ENCODE peak calls at places on chromosomes 13 and 19, in seven cellular contexts. E is GM04503, U is GM03348, X is GM12865, T is NCI-H1694, D is nephron progenitor cell, H is pancreas. G is an unnamed sample.

GRCh38 chr13:87671824-87672603 is 843 bp downstream of the SLITRK5 start:
- DNase-seq in H (no peak), E (no peak), U (no peak), D (peak; percentile 65), X (no peak), T (no peak), G (no peak)

GRCh38 chr19:45470147-45471081 is 2.6 kb downstream of the FOSB start:
- DNase-seq in H (peak; percentile 46), X (no peak), T (no peak), E (no peak), U (no peak), D (peak; percentile 50), G (peak; percentile 84)

GRCh38 chr19:42277821-42278809 is 9.1 kb downstream of the CIC start:
- DNase-seq in D (no peak), X (no peak), U (peak; percentile 54), H (no peak), T (peak; percentile 51), E (no peak), G (peak; percentile 2)

GRCh38 chr13:44715287-44716224 is 139.4 kb upstream of the TSC22D1 start:
- DNase-seq in H (no peak), D (no peak), T (no peak), U (peak; percentile 23), X (no peak), E (no peak), G (no peak)

GRCh38 chr13:23450340-23451046 is 17.0 kb upstream of the SACS start:
- DNase-seq in U (no peak), X (no peak), D (no peak), E (no peak), H (no peak), T (peak; percentile 81), G (no peak)

GRCh38 chr13:20873348-20873747 is 29.2 kb downstream of the XPO4 start:
- DNase-seq in E (peak; percentile 24), U (peak; percentile 43), X (no peak), T (no peak), D (no peak), H (no peak), G (no peak)

GRCh38 chr19:15372470-15372869 is 7.1 kb downstream of the AKAP8 start:
- DNase-seq in U (no peak), X (no peak), E (no peak), T (no peak), H (no peak), D (no peak), G (no peak)

GRCh38 chr19:35138305-35138799 is 272 bp upstream of the FXYD1 start:
- DNase-seq in U (no peak), T (peak; percentile 20), H (peak; percentile 14), X (no peak), D (no peak), E (no peak), G (no peak)

GRCh38 chr19:40213251-40213793 is 4.9 kb downstream of the TTC9B start:
- DNase-seq in U (no peak), T (no peak), D (no peak), X (no peak), H (no peak), E (no peak), G (no peak)

GRCh38 chr13:51643114-51643881 is 59.0 kb downstream of the WDFY2 start:
- DNase-seq in E (peak; percentile 94), X (no peak), D (no peak), U (peak; percentile 82), H (no peak), T (no peak), G (peak; percentile 92)

GRCh38 chr19:23698711-23699520 is 11.9 kb upstream of the ZNF675 start:
- DNase-seq in E (no peak), D (no peak), T (no peak), H (no peak), U (no peak), X (no peak), G (no peak)

GRCh38 chr13:50608357-50608756 is 235.1 kb downstream of the DLEU7 start:
- DNase-seq in U (no peak), X (no peak), E (no peak), T (no peak), H (no peak), D (no peak), G (no peak)

GRCh38 chr19:56660381-56661105 is 11.0 kb downstream of the ZNF835 start:
- DNase-seq in D (no peak), E (no peak), X (no peak), H (peak; percentile 15), U (no peak), T (no peak), G (no peak)

GRCh38 chr13:100108913-100109507 is 20.1 kb downstream of the PCCA start:
- DNase-seq in D (no peak), X (peak; percentile 20), H (no peak), T (no peak), E (no peak), U (peak; percentile 20), G (peak; percentile 37)

GRCh38 chr19:19649580-19649995 is 6.1 kb upstream of the GMIP start:
- DNase-seq in E (no peak), D (no peak), U (no peak), H (no peak), X (no peak), T (no peak), G (no peak)

G was measured in kidney glomerular epithelial cell.